ENCODE peak calls at places on chromosomes 13 and 19, in nine cellular contexts. One of them, this sample, is unnamed.

GRCh38 chr13:111925146-111925875 is 141.6 kb upstream of the SOX1 start:
- DNase-seq in endodermal cell: peak
- DNase-seq in SW 1271: no peak
- DNase-seq in stimulated activated CD4-positive, alpha-beta T cell treated with anti-CD3 and anti-CD28 coated beads, Interleukin-12 subunit alpha, Interleukin-12 subunit beta, amount 100 ng/mL, for 4 hours: no peak
- DNase-seq in NCI-H1105: no peak
- DNase-seq in activated CD8-positive, alpha-beta memory T cell treated with anti-CD3 and anti-CD28 coated beads for 4 hours: no peak
- DNase-seq in stimulated activated naive CD4-positive, alpha-beta T cell: no peak
- DNase-seq in dorsolateral prefrontal cortex: no peak
- DNase-seq in NCI-H2081: no peak
- DNase-seq in this sample: no peak

GRCh38 chr19:6479836-6480398 is 1.7 kb downstream of the DENND1C start:
- DNase-seq in endodermal cell: no peak
- DNase-seq in SW 1271: no peak
- DNase-seq in stimulated activated CD4-positive, alpha-beta T cell treated with anti-CD3 and anti-CD28 coated beads, Interleukin-12 subunit alpha, Interleukin-12 subunit beta, amount 100 ng/mL, for 4 hours: no peak
- DNase-seq in NCI-H1105: no peak
- DNase-seq in activated CD8-positive, alpha-beta memory T cell treated with anti-CD3 and anti-CD28 coated beads for 4 hours: no peak
- DNase-seq in stimulated activated naive CD4-positive, alpha-beta T cell: no peak
- DNase-seq in dorsolateral prefrontal cortex: no peak
- DNase-seq in NCI-H2081: no peak
- DNase-seq in this sample: no peak

GRCh38 chr19:21915411-21915810 is 79.4 kb upstream of the ZNF43 start:
- DNase-seq in endodermal cell: no peak
- DNase-seq in SW 1271: no peak
- DNase-seq in stimulated activated CD4-positive, alpha-beta T cell treated with anti-CD3 and anti-CD28 coated beads, Interleukin-12 subunit alpha, Interleukin-12 subunit beta, amount 100 ng/mL, for 4 hours: no peak
- DNase-seq in NCI-H1105: no peak
- DNase-seq in activated CD8-positive, alpha-beta memory T cell treated with anti-CD3 and anti-CD28 coated beads for 4 hours: no peak
- DNase-seq in stimulated activated naive CD4-positive, alpha-beta T cell: no peak
- DNase-seq in dorsolateral prefrontal cortex: no peak
- DNase-seq in NCI-H2081: no peak
- DNase-seq in this sample: no peak

GRCh38 chr13:91960947-91961346 is 562.5 kb downstream of the GPC5 start:
- DNase-seq in endodermal cell: no peak
- DNase-seq in SW 1271: no peak
- DNase-seq in stimulated activated CD4-positive, alpha-beta T cell treated with anti-CD3 and anti-CD28 coated beads, Interleukin-12 subunit alpha, Interleukin-12 subunit beta, amount 100 ng/mL, for 4 hours: no peak
- DNase-seq in NCI-H1105: no peak
- DNase-seq in activated CD8-positive, alpha-beta memory T cell treated with anti-CD3 and anti-CD28 coated beads for 4 hours: no peak
- DNase-seq in stimulated activated naive CD4-positive, alpha-beta T cell: no peak
- DNase-seq in dorsolateral prefrontal cortex: no peak
- DNase-seq in NCI-H2081: no peak
- DNase-seq in this sample: no peak

GRCh38 chr19:1837625-1838105 is 10.6 kb downstream of the REXO1 start:
- DNase-seq in endodermal cell: peak
- DNase-seq in SW 1271: no peak
- DNase-seq in stimulated activated CD4-positive, alpha-beta T cell treated with anti-CD3 and anti-CD28 coated beads, Interleukin-12 subunit alpha, Interleukin-12 subunit beta, amount 100 ng/mL, for 4 hours: peak
- DNase-seq in NCI-H1105: no peak
- DNase-seq in activated CD8-positive, alpha-beta memory T cell treated with anti-CD3 and anti-CD28 coated beads for 4 hours: no peak
- DNase-seq in stimulated activated naive CD4-positive, alpha-beta T cell: peak
- DNase-seq in dorsolateral prefrontal cortex: no peak
- DNase-seq in NCI-H2081: no peak
- DNase-seq in this sample: no peak

GRCh38 chr19:16323532-16323931 is 1.1 kb upstream of the KLF2 start:
- DNase-seq in endodermal cell: no peak
- DNase-seq in SW 1271: no peak
- DNase-seq in stimulated activated CD4-positive, alpha-beta T cell treated with anti-CD3 and anti-CD28 coated beads, Interleukin-12 subunit alpha, Interleukin-12 subunit beta, amount 100 ng/mL, for 4 hours: no peak
- DNase-seq in NCI-H1105: no peak
- DNase-seq in activated CD8-positive, alpha-beta memory T cell treated with anti-CD3 and anti-CD28 coated beads for 4 hours: no peak
- DNase-seq in stimulated activated naive CD4-positive, alpha-beta T cell: peak
- DNase-seq in dorsolateral prefrontal cortex: no peak
- DNase-seq in NCI-H2081: no peak
- DNase-seq in this sample: no peak

GRCh38 chr13:105974380-105974779 is 561.1 kb downstream of the EFNB2 start:
- DNase-seq in endodermal cell: no peak
- DNase-seq in SW 1271: no peak
- DNase-seq in stimulated activated CD4-positive, alpha-beta T cell treated with anti-CD3 and anti-CD28 coated beads, Interleukin-12 subunit alpha, Interleukin-12 subunit beta, amount 100 ng/mL, for 4 hours: no peak
- DNase-seq in NCI-H1105: no peak
- DNase-seq in activated CD8-positive, alpha-beta memory T cell treated with anti-CD3 and anti-CD28 coated beads for 4 hours: no peak
- DNase-seq in stimulated activated naive CD4-positive, alpha-beta T cell: no peak
- DNase-seq in dorsolateral prefrontal cortex: no peak
- DNase-seq in NCI-H2081: no peak
- DNase-seq in this sample: no peak

GRCh38 chr19:7907544-7907943 is 3.9 kb downstream of the MAP2K7 start:
- DNase-seq in endodermal cell: no peak
- DNase-seq in SW 1271: no peak
- DNase-seq in stimulated activated CD4-positive, alpha-beta T cell treated with anti-CD3 and anti-CD28 coated beads, Interleukin-12 subunit alpha, Interleukin-12 subunit beta, amount 100 ng/mL, for 4 hours: no peak
- DNase-seq in NCI-H1105: no peak
- DNase-seq in activated CD8-positive, alpha-beta memory T cell treated with anti-CD3 and anti-CD28 coated beads for 4 hours: no peak
- DNase-seq in stimulated activated naive CD4-positive, alpha-beta T cell: no peak
- DNase-seq in dorsolateral prefrontal cortex: no peak
- DNase-seq in NCI-H2081: no peak
- DNase-seq in this sample: no peak

GRCh38 chr13:111518161-111518791 is 197.8 kb downstream of the TEX29 start:
- DNase-seq in endodermal cell: peak
- DNase-seq in SW 1271: no peak
- DNase-seq in stimulated activated CD4-positive, alpha-beta T cell treated with anti-CD3 and anti-CD28 coated beads, Interleukin-12 subunit alpha, Interleukin-12 subunit beta, amount 100 ng/mL, for 4 hours: no peak
- DNase-seq in NCI-H1105: no peak
- DNase-seq in activated CD8-positive, alpha-beta memory T cell treated with anti-CD3 and anti-CD28 coated beads for 4 hours: no peak
- DNase-seq in stimulated activated naive CD4-positive, alpha-beta T cell: no peak
- DNase-seq in dorsolateral prefrontal cortex: no peak
- DNase-seq in NCI-H2081: peak
- DNase-seq in this sample: no peak

GRCh38 chr19:5719274-5719960 is 529 bp downstream of the LONP1 start:
- DNase-seq in endodermal cell: peak
- DNase-seq in SW 1271: no peak
- DNase-seq in stimulated activated CD4-positive, alpha-beta T cell treated with anti-CD3 and anti-CD28 coated beads, Interleukin-12 subunit alpha, Interleukin-12 subunit beta, amount 100 ng/mL, for 4 hours: no peak
- DNase-seq in NCI-H1105: no peak
- DNase-seq in activated CD8-positive, alpha-beta memory T cell treated with anti-CD3 and anti-CD28 coated beads for 4 hours: no peak
- DNase-seq in stimulated activated naive CD4-positive, alpha-beta T cell: no peak
- DNase-seq in dorsolateral prefrontal cortex: no peak
- DNase-seq in NCI-H2081: no peak
- DNase-seq in this sample: peak

GRCh38 chr19:47066376-47067214 is 18.2 kb upstream of the TMEM160 start:
- DNase-seq in endodermal cell: peak
- DNase-seq in SW 1271: no peak
- DNase-seq in stimulated activated CD4-positive, alpha-beta T cell treated with anti-CD3 and anti-CD28 coated beads, Interleukin-12 subunit alpha, Interleukin-12 subunit beta, amount 100 ng/mL, for 4 hours: no peak
- DNase-seq in NCI-H1105: no peak
- DNase-seq in activated CD8-positive, alpha-beta memory T cell treated with anti-CD3 and anti-CD28 coated beads for 4 hours: no peak
- DNase-seq in stimulated activated naive CD4-positive, alpha-beta T cell: no peak
- DNase-seq in dorsolateral prefrontal cortex: no peak
- DNase-seq in NCI-H2081: no peak
- DNase-seq in this sample: no peak

GRCh38 chr19:41426952-41427646 is at the start of gene B3GNT8:
- DNase-seq in endodermal cell: peak
- DNase-seq in SW 1271: no peak
- DNase-seq in stimulated activated CD4-positive, alpha-beta T cell treated with anti-CD3 and anti-CD28 coated beads, Interleukin-12 subunit alpha, Interleukin-12 subunit beta, amount 100 ng/mL, for 4 hours: peak
- DNase-seq in NCI-H1105: peak
- DNase-seq in activated CD8-positive, alpha-beta memory T cell treated with anti-CD3 and anti-CD28 coated beads for 4 hours: no peak
- DNase-seq in stimulated activated naive CD4-positive, alpha-beta T cell: no peak
- DNase-seq in dorsolateral prefrontal cortex: peak
- DNase-seq in NCI-H2081: no peak
- DNase-seq in this sample: no peak

GRCh38 chr19:2478324-2478755 is 2.4 kb downstream of the GADD45B start:
- DNase-seq in endodermal cell: peak
- DNase-seq in SW 1271: peak
- DNase-seq in stimulated activated CD4-positive, alpha-beta T cell treated with anti-CD3 and anti-CD28 coated beads, Interleukin-12 subunit alpha, Interleukin-12 subunit beta, amount 100 ng/mL, for 4 hours: peak
- DNase-seq in NCI-H1105: peak
- DNase-seq in activated CD8-positive, alpha-beta memory T cell treated with anti-CD3 and anti-CD28 coated beads for 4 hours: no peak
- DNase-seq in stimulated activated naive CD4-positive, alpha-beta T cell: peak
- DNase-seq in dorsolateral prefrontal cortex: no peak
- DNase-seq in NCI-H2081: no peak
- DNase-seq in this sample: peak

GRCh38 chr13:73158851-73159250 is 100.0 kb downstream of the KLF5 start:
- DNase-seq in endodermal cell: no peak
- DNase-seq in SW 1271: no peak
- DNase-seq in stimulated activated CD4-positive, alpha-beta T cell treated with anti-CD3 and anti-CD28 coated beads, Interleukin-12 subunit alpha, Interleukin-12 subunit beta, amount 100 ng/mL, for 4 hours: no peak
- DNase-seq in NCI-H1105: no peak
- DNase-seq in activated CD8-positive, alpha-beta memory T cell treated with anti-CD3 and anti-CD28 coated beads for 4 hours: no peak
- DNase-seq in stimulated activated naive CD4-positive, alpha-beta T cell: no peak
- DNase-seq in dorsolateral prefrontal cortex: no peak
- DNase-seq in NCI-H2081: no peak
- DNase-seq in this sample: no peak

GRCh38 chr19:15010497-15011255 is 31.0 kb upstream of the SLC1A6 start:
- DNase-seq in endodermal cell: peak
- DNase-seq in SW 1271: no peak
- DNase-seq in stimulated activated CD4-positive, alpha-beta T cell treated with anti-CD3 and anti-CD28 coated beads, Interleukin-12 subunit alpha, Interleukin-12 subunit beta, amount 100 ng/mL, for 4 hours: no peak
- DNase-seq in NCI-H1105: no peak
- DNase-seq in activated CD8-positive, alpha-beta memory T cell treated with anti-CD3 and anti-CD28 coated beads for 4 hours: no peak
- DNase-seq in stimulated activated naive CD4-positive, alpha-beta T cell: no peak
- DNase-seq in dorsolateral prefrontal cortex: no peak
- DNase-seq in NCI-H2081: no peak
- DNase-seq in this sample: no peak

GRCh38 chr19:47729468-47729798 is 15.9 kb upstream of the NOP53 start:
- DNase-seq in endodermal cell: peak
- DNase-seq in SW 1271: peak
- DNase-seq in stimulated activated CD4-positive, alpha-beta T cell treated with anti-CD3 and anti-CD28 coated beads, Interleukin-12 subunit alpha, Interleukin-12 subunit beta, amount 100 ng/mL, for 4 hours: no peak
- DNase-seq in NCI-H1105: no peak
- DNase-seq in activated CD8-positive, alpha-beta memory T cell treated with anti-CD3 and anti-CD28 coated beads for 4 hours: no peak
- DNase-seq in stimulated activated naive CD4-positive, alpha-beta T cell: no peak
- DNase-seq in dorsolateral prefrontal cortex: no peak
- DNase-seq in NCI-H2081: no peak
- DNase-seq in this sample: no peak

GRCh38 chr19:38285567-38285966 is 18.5 kb upstream of the C19orf33 start:
- DNase-seq in endodermal cell: no peak
- DNase-seq in SW 1271: no peak
- DNase-seq in stimulated activated CD4-positive, alpha-beta T cell treated with anti-CD3 and anti-CD28 coated beads, Interleukin-12 subunit alpha, Interleukin-12 subunit beta, amount 100 ng/mL, for 4 hours: no peak
- DNase-seq in NCI-H1105: no peak
- DNase-seq in activated CD8-positive, alpha-beta memory T cell treated with anti-CD3 and anti-CD28 coated beads for 4 hours: no peak
- DNase-seq in stimulated activated naive CD4-positive, alpha-beta T cell: no peak
- DNase-seq in dorsolateral prefrontal cortex: no peak
- DNase-seq in NCI-H2081: no peak
- DNase-seq in this sample: no peak

GRCh38 chr13:36992362-36992761 is 6.8 kb downstream of the ALG5 start:
- DNase-seq in endodermal cell: no peak
- DNase-seq in SW 1271: peak
- DNase-seq in stimulated activated CD4-positive, alpha-beta T cell treated with anti-CD3 and anti-CD28 coated beads, Interleukin-12 subunit alpha, Interleukin-12 subunit beta, amount 100 ng/mL, for 4 hours: no peak
- DNase-seq in NCI-H1105: no peak
- DNase-seq in activated CD8-positive, alpha-beta memory T cell treated with anti-CD3 and anti-CD28 coated beads for 4 hours: no peak
- DNase-seq in stimulated activated naive CD4-positive, alpha-beta T cell: no peak
- DNase-seq in dorsolateral prefrontal cortex: no peak
- DNase-seq in NCI-H2081: no peak
- DNase-seq in this sample: no peak

GRCh38 chr19:19259741-19260140 is 13.4 kb downstream of the TM6SF2 start:
- DNase-seq in endodermal cell: peak
- DNase-seq in SW 1271: peak
- DNase-seq in stimulated activated CD4-positive, alpha-beta T cell treated with anti-CD3 and anti-CD28 coated beads, Interleukin-12 subunit alpha, Interleukin-12 subunit beta, amount 100 ng/mL, for 4 hours: no peak
- DNase-seq in NCI-H1105: no peak
- DNase-seq in activated CD8-positive, alpha-beta memory T cell treated with anti-CD3 and anti-CD28 coated beads for 4 hours: no peak
- DNase-seq in stimulated activated naive CD4-positive, alpha-beta T cell: no peak
- DNase-seq in dorsolateral prefrontal cortex: no peak
- DNase-seq in NCI-H2081: peak
- DNase-seq in this sample: peak

GRCh38 chr19:36150586-36150985 is 1.7 kb downstream of the COX7A1 start:
- DNase-seq in endodermal cell: no peak
- DNase-seq in SW 1271: no peak
- DNase-seq in stimulated activated CD4-positive, alpha-beta T cell treated with anti-CD3 and anti-CD28 coated beads, Interleukin-12 subunit alpha, Interleukin-12 subunit beta, amount 100 ng/mL, for 4 hours: no peak
- DNase-seq in NCI-H1105: no peak
- DNase-seq in activated CD8-positive, alpha-beta memory T cell treated with anti-CD3 and anti-CD28 coated beads for 4 hours: no peak
- DNase-seq in stimulated activated naive CD4-positive, alpha-beta T cell: no peak
- DNase-seq in dorsolateral prefrontal cortex: no peak
- DNase-seq in NCI-H2081: no peak
- DNase-seq in this sample: no peak

GRCh38 chr13:108375034-108375433 is 105.5 kb downstream of the TNFSF13B start:
- DNase-seq in endodermal cell: no peak
- DNase-seq in SW 1271: no peak
- DNase-seq in stimulated activated CD4-positive, alpha-beta T cell treated with anti-CD3 and anti-CD28 coated beads, Interleukin-12 subunit alpha, Interleukin-12 subunit beta, amount 100 ng/mL, for 4 hours: no peak
- DNase-seq in NCI-H1105: no peak
- DNase-seq in activated CD8-positive, alpha-beta memory T cell treated with anti-CD3 and anti-CD28 coated beads for 4 hours: no peak
- DNase-seq in stimulated activated naive CD4-positive, alpha-beta T cell: no peak
- DNase-seq in dorsolateral prefrontal cortex: no peak
- DNase-seq in NCI-H2081: no peak
- DNase-seq in this sample: no peak

GRCh38 chr19:4183967-4184717 is 1.7 kb downstream of the ANKRD24 start:
- DNase-seq in endodermal cell: peak
- DNase-seq in SW 1271: no peak
- DNase-seq in stimulated activated CD4-positive, alpha-beta T cell treated with anti-CD3 and anti-CD28 coated beads, Interleukin-12 subunit alpha, Interleukin-12 subunit beta, amount 100 ng/mL, for 4 hours: no peak
- DNase-seq in NCI-H1105: no peak
- DNase-seq in activated CD8-positive, alpha-beta memory T cell treated with anti-CD3 and anti-CD28 coated beads for 4 hours: no peak
- DNase-seq in stimulated activated naive CD4-positive, alpha-beta T cell: no peak
- DNase-seq in dorsolateral prefrontal cortex: peak
- DNase-seq in NCI-H2081: peak
- DNase-seq in this sample: no peak

GRCh38 chr19:11422163-11423068 is 3.3 kb upstream of the RGL3 start:
- DNase-seq in endodermal cell: peak
- DNase-seq in SW 1271: no peak
- DNase-seq in stimulated activated CD4-positive, alpha-beta T cell treated with anti-CD3 and anti-CD28 coated beads, Interleukin-12 subunit alpha, Interleukin-12 subunit beta, amount 100 ng/mL, for 4 hours: peak
- DNase-seq in NCI-H1105: no peak
- DNase-seq in activated CD8-positive, alpha-beta memory T cell treated with anti-CD3 and anti-CD28 coated beads for 4 hours: peak
- DNase-seq in stimulated activated naive CD4-positive, alpha-beta T cell: peak
- DNase-seq in dorsolateral prefrontal cortex: peak
- DNase-seq in NCI-H2081: no peak
- DNase-seq in this sample: peak

GRCh38 chr13:83065136-83065535 is 817.1 kb downstream of the SLITRK1 start:
- DNase-seq in endodermal cell: no peak
- DNase-seq in SW 1271: no peak
- DNase-seq in stimulated activated CD4-positive, alpha-beta T cell treated with anti-CD3 and anti-CD28 coated beads, Interleukin-12 subunit alpha, Interleukin-12 subunit beta, amount 100 ng/mL, for 4 hours: no peak
- DNase-seq in NCI-H1105: no peak
- DNase-seq in activated CD8-positive, alpha-beta memory T cell treated with anti-CD3 and anti-CD28 coated beads for 4 hours: no peak
- DNase-seq in stimulated activated naive CD4-positive, alpha-beta T cell: no peak
- DNase-seq in dorsolateral prefrontal cortex: no peak
- DNase-seq in NCI-H2081: no peak
- DNase-seq in this sample: peak

GRCh38 chr13:47418206-47418920 is 521.5 kb upstream of the HTR2A start:
- DNase-seq in endodermal cell: no peak
- DNase-seq in SW 1271: no peak
- DNase-seq in stimulated activated CD4-positive, alpha-beta T cell treated with anti-CD3 and anti-CD28 coated beads, Interleukin-12 subunit alpha, Interleukin-12 subunit beta, amount 100 ng/mL, for 4 hours: no peak
- DNase-seq in NCI-H1105: no peak
- DNase-seq in activated CD8-positive, alpha-beta memory T cell treated with anti-CD3 and anti-CD28 coated beads for 4 hours: no peak
- DNase-seq in stimulated activated naive CD4-positive, alpha-beta T cell: no peak
- DNase-seq in dorsolateral prefrontal cortex: no peak
- DNase-seq in NCI-H2081: no peak
- DNase-seq in this sample: no peak

GRCh38 chr19:48551437-48552302 is at the start of gene SULT2B1:
- DNase-seq in endodermal cell: no peak
- DNase-seq in SW 1271: no peak
- DNase-seq in stimulated activated CD4-positive, alpha-beta T cell treated with anti-CD3 and anti-CD28 coated beads, Interleukin-12 subunit alpha, Interleukin-12 subunit beta, amount 100 ng/mL, for 4 hours: no peak
- DNase-seq in NCI-H1105: peak
- DNase-seq in activated CD8-positive, alpha-beta memory T cell treated with anti-CD3 and anti-CD28 coated beads for 4 hours: no peak
- DNase-seq in stimulated activated naive CD4-positive, alpha-beta T cell: no peak
- DNase-seq in dorsolateral prefrontal cortex: no peak
- DNase-seq in NCI-H2081: peak
- DNase-seq in this sample: no peak

GRCh38 chr13:72652681-72653080 is 74.7 kb downstream of the MZT1 start:
- DNase-seq in endodermal cell: no peak
- DNase-seq in SW 1271: no peak
- DNase-seq in stimulated activated CD4-positive, alpha-beta T cell treated with anti-CD3 and anti-CD28 coated beads, Interleukin-12 subunit alpha, Interleukin-12 subunit beta, amount 100 ng/mL, for 4 hours: no peak
- DNase-seq in NCI-H1105: no peak
- DNase-seq in activated CD8-positive, alpha-beta memory T cell treated with anti-CD3 and anti-CD28 coated beads for 4 hours: no peak
- DNase-seq in stimulated activated naive CD4-positive, alpha-beta T cell: no peak
- DNase-seq in dorsolateral prefrontal cortex: no peak
- DNase-seq in NCI-H2081: no peak
- DNase-seq in this sample: no peak

GRCh38 chr19:48484931-48485612 is 15.9 kb downstream of the CYTH2 start:
- DNase-seq in endodermal cell: no peak
- DNase-seq in SW 1271: no peak
- DNase-seq in stimulated activated CD4-positive, alpha-beta T cell treated with anti-CD3 and anti-CD28 coated beads, Interleukin-12 subunit alpha, Interleukin-12 subunit beta, amount 100 ng/mL, for 4 hours: no peak
- DNase-seq in NCI-H1105: no peak
- DNase-seq in activated CD8-positive, alpha-beta memory T cell treated with anti-CD3 and anti-CD28 coated beads for 4 hours: no peak
- DNase-seq in stimulated activated naive CD4-positive, alpha-beta T cell: no peak
- DNase-seq in dorsolateral prefrontal cortex: peak
- DNase-seq in NCI-H2081: no peak
- DNase-seq in this sample: no peak

GRCh38 chr19:29311391-29311790 is 98.4 kb upstream of the UQCRFS1 start:
- DNase-seq in endodermal cell: peak
- DNase-seq in SW 1271: no peak
- DNase-seq in stimulated activated CD4-positive, alpha-beta T cell treated with anti-CD3 and anti-CD28 coated beads, Interleukin-12 subunit alpha, Interleukin-12 subunit beta, amount 100 ng/mL, for 4 hours: no peak
- DNase-seq in NCI-H1105: peak
- DNase-seq in activated CD8-positive, alpha-beta memory T cell treated with anti-CD3 and anti-CD28 coated beads for 4 hours: no peak
- DNase-seq in stimulated activated naive CD4-positive, alpha-beta T cell: no peak
- DNase-seq in dorsolateral prefrontal cortex: peak
- DNase-seq in NCI-H2081: no peak
- DNase-seq in this sample: no peak

GRCh38 chr13:29754486-29754806 is 96.0 kb downstream of the UBL3 start:
- DNase-seq in endodermal cell: peak
- DNase-seq in SW 1271: no peak
- DNase-seq in stimulated activated CD4-positive, alpha-beta T cell treated with anti-CD3 and anti-CD28 coated beads, Interleukin-12 subunit alpha, Interleukin-12 subunit beta, amount 100 ng/mL, for 4 hours: no peak
- DNase-seq in NCI-H1105: no peak
- DNase-seq in activated CD8-positive, alpha-beta memory T cell treated with anti-CD3 and anti-CD28 coated beads for 4 hours: no peak
- DNase-seq in stimulated activated naive CD4-positive, alpha-beta T cell: no peak
- DNase-seq in dorsolateral prefrontal cortex: no peak
- DNase-seq in NCI-H2081: no peak
- DNase-seq in this sample: no peak

GRCh38 chr13:21216332-21216731 is 39.9 kb downstream of the MRPL57 start:
- DNase-seq in endodermal cell: no peak
- DNase-seq in SW 1271: no peak
- DNase-seq in stimulated activated CD4-positive, alpha-beta T cell treated with anti-CD3 and anti-CD28 coated beads, Interleukin-12 subunit alpha, Interleukin-12 subunit beta, amount 100 ng/mL, for 4 hours: no peak
- DNase-seq in NCI-H1105: no peak
- DNase-seq in activated CD8-positive, alpha-beta memory T cell treated with anti-CD3 and anti-CD28 coated beads for 4 hours: no peak
- DNase-seq in stimulated activated naive CD4-positive, alpha-beta T cell: no peak
- DNase-seq in dorsolateral prefrontal cortex: no peak
- DNase-seq in NCI-H2081: no peak
- DNase-seq in this sample: no peak

This sample was measured in pons.